ENCODE peak calls at places on chromosomes 13 and 19, in four cellular contexts. One of them, this sample, is unnamed.
A peak's percentile ranks its signal among the peaks of the same experiment; 100 is the strongest.

GRCh38 chr19:1592023-1592754 is 476 bp downstream of the MBD3 start:
- DNase-seq in tibial nerve: peak; percentile 57
- DNase-seq in neural crest cell: peak; percentile 77
- DNase-seq in left colon: peak; percentile 79
- DNase-seq in this sample: peak; percentile 84

GRCh38 chr13:43157796-43158195 is 134.4 kb downstream of the DNAJC15 start:
- DNase-seq in tibial nerve: no peak
- DNase-seq in neural crest cell: no peak
- DNase-seq in left colon: no peak
- DNase-seq in this sample: no peak

GRCh38 chr19:4120933-4121612 is 2.8 kb downstream of the MAP2K2 start:
- DNase-seq in left colon: no peak
- DNase-seq in tibial nerve: no peak
- DNase-seq in neural crest cell: no peak
- DNase-seq in this sample: no peak

GRCh38 chr19:12611361-12611699 is 610 bp downstream of the ZNF791 start:
- DNase-seq in left colon: peak; percentile 80
- DNase-seq in tibial nerve: peak; percentile 71
- DNase-seq in neural crest cell: peak; percentile 39
- DNase-seq in this sample: no peak

GRCh38 chr19:47186337-47187022 is 44.5 kb downstream of the BBC3 start:
- DNase-seq in left colon: no peak
- DNase-seq in neural crest cell: no peak
- DNase-seq in tibial nerve: no peak
- DNase-seq in this sample: no peak

GRCh38 chr19:39175564-39175963 is 21.2 kb upstream of the NCCRP1 start:
- DNase-seq in tibial nerve: no peak
- DNase-seq in neural crest cell: no peak
- DNase-seq in left colon: no peak
- DNase-seq in this sample: no peak

GRCh38 chr19:14556662-14557188 is 15.1 kb downstream of the NDUFB7 start:
- DNase-seq in neural crest cell: peak; percentile 73
- DNase-seq in tibial nerve: peak; percentile 29
- DNase-seq in left colon: peak; percentile 70
- DNase-seq in this sample: peak; percentile 48

GRCh38 chr13:36362251-36362650 is 16.1 kb upstream of the SPART start:
- DNase-seq in left colon: no peak
- DNase-seq in neural crest cell: no peak
- DNase-seq in tibial nerve: no peak
- DNase-seq in this sample: no peak

GRCh38 chr19:45952691-45953505 is 20.8 kb downstream of the NOVA2 start:
- DNase-seq in tibial nerve: no peak
- DNase-seq in left colon: no peak
- DNase-seq in neural crest cell: peak; percentile 66
- DNase-seq in this sample: no peak

GRCh38 chr19:16618248-16618647 is 9.8 kb downstream of the MED26 start:
- DNase-seq in left colon: no peak
- DNase-seq in tibial nerve: no peak
- DNase-seq in neural crest cell: no peak
- DNase-seq in this sample: no peak

GRCh38 chr19:3590991-3591659 is 5.8 kb downstream of the GIPC3 start:
- DNase-seq in neural crest cell: no peak
- DNase-seq in left colon: no peak
- DNase-seq in tibial nerve: no peak
- DNase-seq in this sample: no peak

GRCh38 chr19:18278521-18279265 is 2.7 kb downstream of the JUND start:
- DNase-seq in left colon: no peak
- DNase-seq in neural crest cell: no peak
- DNase-seq in tibial nerve: no peak
- DNase-seq in this sample: peak; percentile 49

GRCh38 chr13:73608157-73608516 is 526.1 kb downstream of the KLF12 start:
- DNase-seq in neural crest cell: no peak
- DNase-seq in left colon: no peak
- DNase-seq in tibial nerve: no peak
- DNase-seq in this sample: no peak

GRCh38 chr19:2561895-2562294 is 86.0 kb downstream of the GADD45B start:
- DNase-seq in neural crest cell: no peak
- DNase-seq in tibial nerve: no peak
- DNase-seq in left colon: no peak
- DNase-seq in this sample: peak; percentile 74

GRCh38 chr13:31538067-31539042 is 201.0 kb upstream of the RXFP2 start:
- DNase-seq in left colon: peak; percentile 30
- DNase-seq in neural crest cell: no peak
- DNase-seq in tibial nerve: no peak
- DNase-seq in this sample: no peak

This sample was measured in naive B cell.